ENCODE peak calls at places on chromosomes 7 and 10, in ten cellular contexts. One of them, this sample, is unnamed.

GRCh38 chr10:4141471-4141870 is 356.5 kb upstream of the KLF6 start:
- DNase-seq in cardiac muscle cell: peak; percentile 59
- DNase-seq in KG1: no peak
- DNase-seq in A172: peak; percentile 13
- DNase-seq in iris pigment epithelial cell: peak; percentile 39
- DNase-seq in myocyte: peak; percentile 47
- DNase-seq in CD4-positive, alpha-beta T cell: no peak
- DNase-seq in EL: peak; percentile 11
- DNase-seq in activated CD4-positive, alpha-beta T cell treated with anti-CD3 and anti-CD28 coated beads for 4 hours: no peak
- DNase-seq in activated T-cell treated with anti-CD3 and anti-CD28 coated beads for 48 hours: no peak
- DNase-seq in this sample: peak; percentile 59

GRCh38 chr10:35027567-35027966 is 62.6 kb downstream of the CUL2 start:
- DNase-seq in CD4-positive, alpha-beta T cell: no peak
- DNase-seq in iris pigment epithelial cell: no peak
- DNase-seq in activated CD4-positive, alpha-beta T cell treated with anti-CD3 and anti-CD28 coated beads for 4 hours: no peak
- DNase-seq in activated T-cell treated with anti-CD3 and anti-CD28 coated beads for 48 hours: no peak
- DNase-seq in A172: peak; percentile 26
- DNase-seq in myocyte: peak; percentile 39
- DNase-seq in EL: peak; percentile 29
- DNase-seq in cardiac muscle cell: peak; percentile 45
- DNase-seq in KG1: no peak
- DNase-seq in this sample: peak; percentile 57

GRCh38 chr7:135743907-135744789 is 4.5 kb downstream of the FAM180A start:
- DNase-seq in EL: peak; percentile 22
- DNase-seq in iris pigment epithelial cell: peak; percentile 62
- DNase-seq in KG1: no peak
- DNase-seq in cardiac muscle cell: peak; percentile 80
- DNase-seq in CD4-positive, alpha-beta T cell: no peak
- DNase-seq in activated T-cell treated with anti-CD3 and anti-CD28 coated beads for 48 hours: no peak
- DNase-seq in A172: no peak
- DNase-seq in activated CD4-positive, alpha-beta T cell treated with anti-CD3 and anti-CD28 coated beads for 4 hours: no peak
- DNase-seq in myocyte: no peak
- DNase-seq in this sample: peak; percentile 55

GRCh38 chr7:50714851-50715250 is 67.8 kb downstream of the GRB10 start:
- DNase-seq in EL: peak; percentile 17
- DNase-seq in CD4-positive, alpha-beta T cell: no peak
- DNase-seq in cardiac muscle cell: no peak
- DNase-seq in iris pigment epithelial cell: no peak
- DNase-seq in activated T-cell treated with anti-CD3 and anti-CD28 coated beads for 48 hours: no peak
- DNase-seq in myocyte: no peak
- DNase-seq in A172: no peak
- DNase-seq in KG1: no peak
- DNase-seq in activated CD4-positive, alpha-beta T cell treated with anti-CD3 and anti-CD28 coated beads for 4 hours: no peak
- DNase-seq in this sample: peak; percentile 34

GRCh38 chr7:128885370-128886187 is 22.9 kb downstream of the ATP6V1F start:
- DNase-seq in iris pigment epithelial cell: no peak
- DNase-seq in A172: no peak
- DNase-seq in myocyte: no peak
- DNase-seq in activated T-cell treated with anti-CD3 and anti-CD28 coated beads for 48 hours: no peak
- DNase-seq in KG1: no peak
- DNase-seq in EL: no peak
- DNase-seq in CD4-positive, alpha-beta T cell: no peak
- DNase-seq in activated CD4-positive, alpha-beta T cell treated with anti-CD3 and anti-CD28 coated beads for 4 hours: no peak
- DNase-seq in cardiac muscle cell: no peak
- DNase-seq in this sample: no peak

GRCh38 chr7:20438248-20438647 is 107.5 kb downstream of the ITGB8 start:
- DNase-seq in EL: no peak
- DNase-seq in iris pigment epithelial cell: no peak
- DNase-seq in KG1: no peak
- DNase-seq in activated T-cell treated with anti-CD3 and anti-CD28 coated beads for 48 hours: no peak
- DNase-seq in activated CD4-positive, alpha-beta T cell treated with anti-CD3 and anti-CD28 coated beads for 4 hours: no peak
- DNase-seq in CD4-positive, alpha-beta T cell: no peak
- DNase-seq in A172: no peak
- DNase-seq in cardiac muscle cell: no peak
- DNase-seq in myocyte: no peak
- DNase-seq in this sample: no peak

GRCh38 chr7:38656976-38657375 is 25.8 kb upstream of the AMPH start:
- DNase-seq in CD4-positive, alpha-beta T cell: no peak
- DNase-seq in KG1: no peak
- DNase-seq in iris pigment epithelial cell: peak; percentile 43
- DNase-seq in activated CD4-positive, alpha-beta T cell treated with anti-CD3 and anti-CD28 coated beads for 4 hours: no peak
- DNase-seq in cardiac muscle cell: peak; percentile 63
- DNase-seq in EL: no peak
- DNase-seq in myocyte: no peak
- DNase-seq in A172: no peak
- DNase-seq in activated T-cell treated with anti-CD3 and anti-CD28 coated beads for 48 hours: no peak
- DNase-seq in this sample: peak; percentile 67

GRCh38 chr10:115696747-115697146 is 576.3 kb downstream of the GFRA1 start:
- DNase-seq in activated CD4-positive, alpha-beta T cell treated with anti-CD3 and anti-CD28 coated beads for 4 hours: no peak
- DNase-seq in KG1: no peak
- DNase-seq in myocyte: no peak
- DNase-seq in cardiac muscle cell: no peak
- DNase-seq in EL: no peak
- DNase-seq in CD4-positive, alpha-beta T cell: no peak
- DNase-seq in activated T-cell treated with anti-CD3 and anti-CD28 coated beads for 48 hours: no peak
- DNase-seq in A172: no peak
- DNase-seq in iris pigment epithelial cell: no peak
- DNase-seq in this sample: no peak

GRCh38 chr7:73822319-73823173 is 8.2 kb upstream of the CLDN4 start:
- DNase-seq in iris pigment epithelial cell: peak; percentile 85
- DNase-seq in activated T-cell treated with anti-CD3 and anti-CD28 coated beads for 48 hours: no peak
- DNase-seq in KG1: no peak
- DNase-seq in EL: peak; percentile 99
- DNase-seq in activated CD4-positive, alpha-beta T cell treated with anti-CD3 and anti-CD28 coated beads for 4 hours: no peak
- DNase-seq in myocyte: peak; percentile 97
- DNase-seq in cardiac muscle cell: peak; percentile 64
- DNase-seq in CD4-positive, alpha-beta T cell: no peak
- DNase-seq in A172: peak; percentile 100
- DNase-seq in this sample: peak; percentile 66

GRCh38 chr10:247480-247879 is 112.2 kb downstream of the ZMYND11 start:
- DNase-seq in activated CD4-positive, alpha-beta T cell treated with anti-CD3 and anti-CD28 coated beads for 4 hours: no peak
- DNase-seq in cardiac muscle cell: no peak
- DNase-seq in A172: no peak
- DNase-seq in KG1: no peak
- DNase-seq in myocyte: no peak
- DNase-seq in iris pigment epithelial cell: no peak
- DNase-seq in activated T-cell treated with anti-CD3 and anti-CD28 coated beads for 48 hours: no peak
- DNase-seq in CD4-positive, alpha-beta T cell: no peak
- DNase-seq in EL: no peak
- DNase-seq in this sample: no peak

GRCh38 chr10:6044651-6045599 is 17.2 kb downstream of the IL2RA start:
- DNase-seq in CD4-positive, alpha-beta T cell: no peak
- DNase-seq in cardiac muscle cell: no peak
- DNase-seq in activated CD4-positive, alpha-beta T cell treated with anti-CD3 and anti-CD28 coated beads for 4 hours: no peak
- DNase-seq in A172: no peak
- DNase-seq in activated T-cell treated with anti-CD3 and anti-CD28 coated beads for 48 hours: no peak
- DNase-seq in myocyte: no peak
- DNase-seq in iris pigment epithelial cell: no peak
- DNase-seq in KG1: peak; percentile 44
- DNase-seq in EL: no peak
- DNase-seq in this sample: no peak

GRCh38 chr10:83862723-83863122 is 276.6 kb upstream of the GHITM start:
- DNase-seq in A172: no peak
- DNase-seq in activated T-cell treated with anti-CD3 and anti-CD28 coated beads for 48 hours: no peak
- DNase-seq in iris pigment epithelial cell: no peak
- DNase-seq in activated CD4-positive, alpha-beta T cell treated with anti-CD3 and anti-CD28 coated beads for 4 hours: no peak
- DNase-seq in KG1: no peak
- DNase-seq in EL: no peak
- DNase-seq in CD4-positive, alpha-beta T cell: no peak
- DNase-seq in cardiac muscle cell: no peak
- DNase-seq in myocyte: no peak
- DNase-seq in this sample: no peak

GRCh38 chr7:116354171-116354545 is 143.8 kb downstream of the TES start:
- DNase-seq in A172: peak; percentile 45
- DNase-seq in iris pigment epithelial cell: peak; percentile 60
- DNase-seq in CD4-positive, alpha-beta T cell: no peak
- DNase-seq in activated CD4-positive, alpha-beta T cell treated with anti-CD3 and anti-CD28 coated beads for 4 hours: no peak
- DNase-seq in activated T-cell treated with anti-CD3 and anti-CD28 coated beads for 48 hours: no peak
- DNase-seq in KG1: no peak
- DNase-seq in cardiac muscle cell: peak; percentile 97
- DNase-seq in EL: no peak
- DNase-seq in myocyte: peak; percentile 53
- DNase-seq in this sample: peak; percentile 98

GRCh38 chr10:86415583-86415982 is 49.0 kb upstream of the GRID1 start:
- DNase-seq in cardiac muscle cell: no peak
- DNase-seq in KG1: no peak
- DNase-seq in myocyte: no peak
- DNase-seq in activated T-cell treated with anti-CD3 and anti-CD28 coated beads for 48 hours: no peak
- DNase-seq in A172: no peak
- DNase-seq in CD4-positive, alpha-beta T cell: no peak
- DNase-seq in iris pigment epithelial cell: no peak
- DNase-seq in activated CD4-positive, alpha-beta T cell treated with anti-CD3 and anti-CD28 coated beads for 4 hours: no peak
- DNase-seq in EL: no peak
- DNase-seq in this sample: no peak

GRCh38 chr7:142802301-142802700 is 31.5 kb downstream of the PRSS2 start:
- DNase-seq in iris pigment epithelial cell: no peak
- DNase-seq in CD4-positive, alpha-beta T cell: no peak
- DNase-seq in A172: no peak
- DNase-seq in myocyte: no peak
- DNase-seq in activated T-cell treated with anti-CD3 and anti-CD28 coated beads for 48 hours: no peak
- DNase-seq in activated CD4-positive, alpha-beta T cell treated with anti-CD3 and anti-CD28 coated beads for 4 hours: no peak
- DNase-seq in EL: no peak
- DNase-seq in KG1: no peak
- DNase-seq in cardiac muscle cell: no peak
- DNase-seq in this sample: no peak

GRCh38 chr10:1184541-1185415 is 128.6 kb downstream of the WDR37 start:
- DNase-seq in A172: no peak
- DNase-seq in EL: no peak
- DNase-seq in activated CD4-positive, alpha-beta T cell treated with anti-CD3 and anti-CD28 coated beads for 4 hours: no peak
- DNase-seq in CD4-positive, alpha-beta T cell: no peak
- DNase-seq in iris pigment epithelial cell: no peak
- DNase-seq in KG1: no peak
- DNase-seq in activated T-cell treated with anti-CD3 and anti-CD28 coated beads for 48 hours: no peak
- DNase-seq in myocyte: no peak
- DNase-seq in cardiac muscle cell: no peak
- DNase-seq in this sample: no peak

This sample was measured in fibroblast of pulmonary artery.